ENCODE peak calls at places on chromosome 9, in ten cellular contexts. E, O, D, U, N, I, L, F, M and W are unnamed samples.

GRCh38 chr9:19162956-19163355 is 35.7 kb upstream of the PLIN2 start:
- DNase-seq in E (no peak), O (peak), D (no peak), U (no peak), N (no peak), I (no peak), L (no peak), F (no peak), M (peak), W (no peak)

GRCh38 chr9:12141422-12141821 is 551.8 kb upstream of the TYRP1 start:
- DNase-seq in E (no peak), O (no peak), D (no peak), U (no peak), N (no peak), I (no peak), L (no peak), F (no peak), M (no peak), W (no peak)

GRCh38 chr9:131773911-131774379 is 34.1 kb upstream of the RAPGEF1 start:
- DNase-seq in E (peak), O (peak), D (peak), U (no peak), N (peak), I (no peak), L (no peak), F (peak), M (peak), W (peak)

GRCh38 chr9:17481565-17481964 is 97.3 kb upstream of the SH3GL2 start:
- DNase-seq in E (no peak), O (no peak), D (no peak), U (no peak), N (no peak), I (no peak), L (no peak), F (no peak), M (no peak), W (no peak)

GRCh38 chr9:14437336-14438231 is 123.6 kb upstream of the NFIB start:
- DNase-seq in E (no peak), O (no peak), D (no peak), U (peak), N (no peak), I (no peak), L (peak), F (no peak), M (no peak), W (peak)

GRCh38 chr9:108779506-108779905 is 76.3 kb downstream of the ACTL7B start:
- DNase-seq in E (no peak), O (no peak), D (peak), U (no peak), N (no peak), I (no peak), L (no peak), F (no peak), M (no peak), W (peak)

GRCh38 chr9:91047529-91047928 is 245.9 kb downstream of the SYK start:
- DNase-seq in E (peak), O (no peak), D (no peak), U (no peak), N (no peak), I (no peak), L (no peak), F (peak), M (no peak), W (no peak)

GRCh38 chr9:68981825-68982224 is 32.1 kb downstream of the PRKACG start:
- DNase-seq in E (no peak), O (peak), D (no peak), U (no peak), N (no peak), I (no peak), L (no peak), F (no peak), M (no peak), W (no peak)

GRCh38 chr9:123217148-123217585 is 51.2 kb downstream of the STRBP start:
- DNase-seq in E (no peak), O (peak), D (no peak), U (no peak), N (no peak), I (no peak), L (no peak), F (no peak), M (no peak), W (no peak)

GRCh38 chr9:35570709-35571108 is 34.4 kb upstream of the TESK1 start:
- DNase-seq in E (peak), O (no peak), D (no peak), U (no peak), N (no peak), I (no peak), L (no peak), F (peak), M (no peak), W (no peak)

GRCh38 chr9:87673446-87674109 is 52.3 kb upstream of the CTSL start:
- DNase-seq in E (no peak), O (no peak), D (no peak), U (no peak), N (no peak), I (no peak), L (no peak), F (no peak), M (no peak), W (no peak)

GRCh38 chr9:108994695-108995094 is 18.6 kb downstream of the CTNNAL1 start:
- DNase-seq in E (no peak), O (peak), D (no peak), U (peak), N (no peak), I (no peak), L (no peak), F (no peak), M (no peak), W (no peak)

GRCh38 chr9:10260501-10260900 is 352.3 kb downstream of the PTPRD start:
- DNase-seq in E (no peak), O (no peak), D (no peak), U (no peak), N (no peak), I (no peak), L (no peak), F (no peak), M (no peak), W (no peak)